ENCODE peak calls at places on chromosomes 11 and 22, in four cellular contexts. T is H1, F is GM12878, E is HepG2. Z is an unnamed sample. For H3K4me1, the result is how much of the 10 kb centered on the place peaks cover.

GRCh38 chr11:75147875-75148263 is 3.0 kb upstream of the SLCO2B1 start:
- DNase-seq in T (no peak), F (no peak), E (no peak), Z (no peak)

GRCh38 chr11:27291302-27291889 is 71.6 kb downstream of the CCDC34 start:
- DNase-seq in T (no peak), F (no peak), E (no peak), Z (no peak)

GRCh38 chr22:50061141-50061823 is 3.2 kb upstream of the TTLL8 start:
- DNase-seq in T (no peak), F (no peak), E (no peak), Z (no peak)

GRCh38 chr22:22074634-22075381 is 92.2 kb upstream of the TOP3B start:
- DNase-seq in T (no peak), F (no peak), E (no peak), Z (no peak)

GRCh38 chr11:108886608-108887007 is 221.7 kb downstream of the DDX10 start:
- DNase-seq in T (no peak), F (no peak), E (no peak), Z (no peak)

GRCh38 chr11:111296196-111296595 is 2.1 kb upstream of the POU2AF3 start:
- DNase-seq in T (no peak), F (no peak), E (no peak), Z (no peak)

GRCh38 chr22:43890901-43891331 is 897 bp downstream of the PNPLA5 start:
- DNase-seq in T (no peak), F (no peak), E (no peak), Z (no peak)

GRCh38 chr11:108672113-108672512 is 7.2 kb downstream of the DDX10 start:
- DNase-seq in T (no peak), F (no peak), E (no peak), Z (no peak)

GRCh38 chr22:50016988-50017700 is 4.6 kb upstream of the IL17REL start:
- DNase-seq in T (no peak), F (peak), E (no peak), Z (no peak)

GRCh38 chr11:22079133-22079847 is 113.6 kb upstream of the ANO5 start:
- DNase-seq in T (no peak), F (no peak), E (no peak), Z (no peak)

GRCh38 chr22:49765091-49765771 is 62.4 kb downstream of the BRD1 start:
- DNase-seq in T (peak), F (no peak), E (no peak), Z (no peak)

GRCh38 chr11:71356904-71357303 is 91.3 kb downstream of the DHCR7 start:
- DNase-seq in T (no peak), F (no peak), E (no peak), Z (no peak)

GRCh38 chr22:27585141-27585540 is 216.4 kb downstream of the MN1 start:
- DNase-seq in T (no peak), F (no peak), E (no peak), Z (no peak)

GRCh38 chr11:86442420-86442819 is 67.7 kb downstream of the CCDC81 start:
- DNase-seq in T (no peak), F (no peak), E (no peak), Z (no peak)

GRCh38 chr11:113952588-113952987 is 22.3 kb upstream of the HTR3A start:
- DNase-seq in T (no peak), F (no peak), E (no peak), Z (no peak)

GRCh38 chr22:44676441-44677298 is 25.3 kb upstream of the PRR5 start:
- DNase-seq in T (no peak), F (no peak), E (peak), Z (no peak)

GRCh38 chr11:69770525-69770924 is 4.6 kb downstream of the FGF4 start:
- DNase-seq in T (no peak), F (no peak), E (no peak), Z (no peak)

GRCh38 chr11:69773626-69774353 is 1.4 kb downstream of the FGF4 start:
- DNase-seq in T (peak), F (no peak), E (no peak), Z (no peak)

GRCh38 chr11:69774354-69775162 is 583 bp downstream of the FGF4 start:
- DNase-seq in T (peak), F (no peak), E (no peak), Z (no peak)

GRCh38 chr11:69771466-69771865 is 3.7 kb downstream of the FGF4 start:
- DNase-seq in T (no peak), F (no peak), E (no peak), Z (peak)

DNA sequence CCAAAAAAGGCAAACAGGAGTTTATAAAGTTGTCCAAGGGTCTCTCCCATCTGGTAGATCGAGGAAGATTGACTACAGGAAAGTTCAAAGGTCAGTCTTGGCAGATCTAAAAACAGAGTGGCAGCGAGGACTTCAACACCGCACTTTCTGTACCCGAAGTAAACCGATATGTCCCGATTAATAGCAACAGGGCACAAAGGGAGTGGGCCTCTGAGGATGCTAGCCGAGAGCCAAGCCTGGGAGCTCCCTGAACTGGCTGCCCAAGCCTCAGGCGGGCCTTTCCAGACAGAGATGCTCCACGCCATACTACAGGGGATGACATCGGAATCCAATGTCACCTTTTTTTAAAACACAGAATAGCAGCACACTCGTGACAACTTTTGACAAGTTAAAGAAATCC is 2.5 kb downstream of the FGF4 start:
- DNase-seq in T (no peak), F (no peak), E (no peak), Z (no peak)
- TF ChIP-seq SUZ12 in T (no peak), F (no peak), E (no peak), Z (no peak)

GRCh38 chr11:121741954-121742361 is 289.2 kb upstream of the SORL1-AS1 start:
- DNase-seq in T (no peak), F (no peak), E (no peak), Z (no peak)
- H3K4me1 ChIP-seq in T (under half), F (under half), E (under half), Z (under half)

DNA sequence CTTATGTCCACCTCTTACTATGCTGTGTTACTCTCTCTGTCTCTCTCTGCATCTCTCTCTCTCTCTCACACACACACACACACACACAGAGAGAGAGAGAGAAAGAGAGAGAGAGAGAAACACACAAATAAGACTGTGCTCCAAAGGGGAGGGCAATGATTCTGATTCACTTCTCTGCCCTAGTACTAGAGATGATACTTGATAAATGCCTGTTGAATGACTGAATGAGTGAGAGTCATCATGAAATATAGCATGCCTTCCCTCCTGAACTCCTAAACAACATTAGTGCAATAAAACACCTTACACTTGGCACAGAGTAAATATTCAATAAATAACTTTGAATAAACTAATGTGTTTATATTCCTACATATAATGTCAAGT is 511.2 kb upstream of the RAG2 start:
- DNase-seq in T (no peak), F (no peak), E (no peak), Z (no peak)
- TF ChIP-seq SUZ12 in T (no peak), F (no peak), E (no peak), Z (no peak)

DNA sequence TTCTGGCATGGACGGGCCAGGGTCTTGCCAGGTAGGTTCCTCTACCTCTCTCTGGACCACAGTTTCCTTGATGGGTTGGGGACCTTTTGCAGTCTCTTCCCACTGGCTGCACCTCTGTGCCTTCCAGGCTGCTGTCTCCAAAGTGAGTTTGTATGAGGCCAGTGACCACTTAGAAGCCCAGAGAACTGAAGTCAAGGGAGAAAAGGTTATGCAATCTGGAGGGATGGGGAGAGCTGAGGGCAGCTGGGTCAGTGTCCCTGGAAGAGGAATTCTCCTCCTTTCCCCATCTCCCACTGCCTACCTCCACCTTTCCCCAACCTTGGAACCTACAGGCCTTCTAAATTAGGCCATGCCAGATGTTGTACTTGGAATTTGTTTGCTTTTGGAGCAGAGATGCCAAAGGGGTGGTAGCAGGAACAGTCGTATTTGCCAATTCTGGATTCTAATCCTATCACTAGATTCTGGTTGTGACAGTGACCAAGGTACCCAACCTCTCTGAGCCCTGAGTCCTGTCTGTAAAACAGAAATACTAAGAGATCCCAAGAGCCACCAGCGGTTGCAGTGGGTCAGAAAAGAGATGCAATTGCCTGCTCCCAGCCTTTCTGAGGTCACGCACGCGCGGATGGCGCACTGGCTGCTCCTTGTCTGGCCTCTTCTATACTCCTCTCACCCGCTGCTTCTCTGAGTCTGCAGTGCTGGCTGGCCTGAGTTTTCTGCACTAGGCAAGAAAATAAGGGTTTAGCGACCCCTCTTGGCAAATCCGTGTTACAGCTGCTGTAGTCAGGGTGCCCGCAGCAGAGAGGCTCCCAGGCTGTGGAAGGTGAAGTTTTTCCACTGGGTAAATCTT is 10.7 kb upstream of the ACCSL start:
- DNase-seq in T (peak), F (peak), E (peak), Z (peak)
- H3K4me1 ChIP-seq in T (under half), F (under half), E (under half), Z (under half)

GRCh38 chr11:126113515-126113957 is 50.9 kb upstream of the CDON start:
- DNase-seq in T (no peak), F (no peak), E (peak), Z (no peak)
- TF ChIP-seq SUZ12 in T (no peak), F (no peak), E (no peak), Z (no peak)

GRCh38 chr11:1518301-1518700 is 31.7 kb upstream of the MOB2 start:
- DNase-seq in T (no peak), F (no peak), E (no peak), Z (no peak)

GRCh38 chr11:1517117-1518005 is 30.8 kb upstream of the MOB2 start:
- DNase-seq in T (no peak), F (no peak), E (no peak), Z (no peak)

GRCh38 chr11:1520209-1520986 is 33.8 kb upstream of the MOB2 start:
- DNase-seq in T (no peak), F (no peak), E (no peak), Z (no peak)

GRCh38 chr11:1520987-1521349 is 34.4 kb upstream of the MOB2 start:
- DNase-seq in T (no peak), F (no peak), E (no peak), Z (no peak)

GRCh38 chr11:1519028-1519736 is 32.6 kb upstream of the MOB2 start:
- DNase-seq in T (no peak), F (no peak), E (no peak), Z (no peak)
- H3K4me1 ChIP-seq in T (under half), F (under half), E (under half), Z (under half)

GRCh38 chr11:81112718-81113117 is 1620.9 kb downstream of the FAM181B start:
- DNase-seq in T (no peak), F (no peak), E (no peak), Z (no peak)
- TF ChIP-seq SUZ12 in T (no peak), F (no peak), E (no peak), Z (no peak)

GRCh38 chr11:62333768-62334167 is 3.5 kb upstream of the ASRGL1 start:
- DNase-seq in T (no peak), F (no peak), E (no peak), Z (no peak)
- H3K4me1 ChIP-seq in T (under half), F (under half), E (under half), Z (under half)